ENCODE peak calls at places on chromosomes 11 and 22, in four cellular contexts. A is ascending aorta, J is RWPE1, M is psoas muscle. B is an unnamed sample.

GRCh38 chr11:97269527-97269926 is 879.7 kb downstream of the JRKL start:
- DNase-seq in A (no peak), J (peak), M (no peak), B (no peak)

GRCh38 chr11:1628506-1629325 is 859 bp upstream of the KRTAP5-5 start:
- DNase-seq in A (no peak), M (peak), J (peak), B (peak)

GRCh38 chr11:75588067-75588481 is 26.0 kb downstream of the SERPINH1 start:
- DNase-seq in M (no peak), J (no peak), A (no peak), B (no peak)

GRCh38 chr11:130827697-130828377 is 88.4 kb downstream of the SNX19 start:
- DNase-seq in J (peak), M (peak), A (no peak), B (no peak)

GRCh38 chr11:44928144-44928543 is 22.5 kb downstream of the TP53I11 start:
- DNase-seq in M (no peak), J (no peak), A (no peak), B (no peak)

GRCh38 chr11:83659466-83659865 is 373.3 kb upstream of the CCDC90B start:
- DNase-seq in J (no peak), A (no peak), M (no peak), B (no peak)

GRCh38 chr22:19565921-19566598 is 41.9 kb upstream of the CLDN5 start:
- DNase-seq in J (peak), A (no peak), M (no peak), B (peak)

GRCh38 chr11:130473056-130473794 is 24.8 kb downstream of the ADAMTS15 start:
- DNase-seq in M (no peak), A (no peak), J (no peak), B (no peak)

GRCh38 chr11:126175261-126175885 is 36.1 kb downstream of the RPUSD4 start:
- DNase-seq in M (peak), A (no peak), J (no peak), B (no peak)

GRCh38 chr22:44584256-44584902 is 86.3 kb upstream of the RTL6 start:
- DNase-seq in M (no peak), A (no peak), J (no peak), B (no peak)

GRCh38 chr22:19656541-19657251 is 57.6 kb upstream of the SEPTIN5 start:
- DNase-seq in M (no peak), A (no peak), J (no peak), B (no peak)

GRCh38 chr11:9887492-9887891 is 223.6 kb downstream of the SWAP70 start:
- DNase-seq in M (no peak), A (no peak), J (no peak), B (no peak)
- H3K27ac ChIP-seq in M (peak), A (no peak), J (no peak), B (no peak)

DNA sequence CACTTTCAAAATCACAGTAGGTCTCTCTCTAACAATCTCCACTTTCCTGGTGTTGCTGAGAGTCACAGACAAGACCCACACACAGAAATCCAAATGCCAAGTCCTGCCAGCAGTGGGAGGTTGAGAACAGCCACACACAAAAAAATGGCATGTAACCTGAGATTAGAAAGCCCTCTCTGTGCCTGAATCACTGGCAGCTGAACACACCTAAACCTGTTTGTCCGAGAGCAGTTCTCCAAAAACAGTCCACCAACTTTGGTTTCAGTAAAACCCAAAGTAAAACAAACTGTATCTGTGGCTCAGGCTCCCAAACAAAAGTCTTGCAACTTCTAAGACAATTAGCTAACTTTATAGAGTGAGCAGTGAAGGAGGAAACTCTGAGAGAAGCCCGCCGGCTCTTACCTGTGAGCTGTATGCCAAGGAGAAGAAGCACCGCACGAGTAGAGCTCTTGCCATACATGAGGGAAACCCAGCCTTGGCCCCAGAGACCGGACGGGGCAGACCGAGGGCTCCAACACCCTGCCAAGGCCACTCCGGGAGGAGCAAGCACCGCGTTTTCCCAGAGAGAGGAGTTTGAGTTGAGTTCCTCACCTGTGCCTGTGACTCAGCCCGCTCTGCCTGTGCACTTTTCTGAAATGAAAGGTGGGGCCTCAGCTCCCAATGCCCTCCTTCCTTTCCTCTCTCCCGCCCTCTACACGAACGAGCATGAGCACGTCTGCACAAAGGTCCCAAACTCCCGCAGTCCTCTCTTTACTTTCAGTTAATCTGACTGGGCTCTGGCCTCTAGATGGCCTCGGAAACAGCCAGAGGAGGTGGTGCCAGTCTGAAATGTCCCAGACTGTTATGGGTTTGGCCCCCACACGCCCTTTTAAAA is at the start of gene MPZL2:
- DNase-seq in A (no peak), M (peak), J (peak), B (no peak)
- TF ChIP-seq CTCF in A (no peak), M (no peak), J (peak), B (no peak)

GRCh38 chr22:36445158-36445668 is 36.2 kb downstream of the TXN2 start:
- DNase-seq in A (no peak), M (peak), J (no peak), B (peak)
- H3K27ac ChIP-seq in A (peak), M (no peak), J (no peak), B (peak)

GRCh38 chr22:21712751-21713427 is 22.7 kb downstream of the YPEL1 start:
- DNase-seq in A (no peak), J (peak), M (peak), B (peak)
- TF ChIP-seq CTCF in A (peak), J (peak), M (peak), B (peak)

GRCh38 chr11:67117176-67117575 is 1.9 kb upstream of the KDM2A start:
- DNase-seq in A (no peak), M (no peak), J (no peak), B (no peak)
- H3K27ac ChIP-seq in A (peak), M (peak), J (peak), B (peak)

GRCh38 chr22:23242473-23243001 is 62.2 kb downstream of the BCR start:
- DNase-seq in J (no peak), M (no peak), A (no peak), B (no peak)

GRCh38 chr22:23241562-23242472 is 61.5 kb downstream of the BCR start:
- DNase-seq in J (no peak), M (no peak), A (no peak), B (no peak)

GRCh38 chr22:23238707-23239106 is 58.4 kb downstream of the BCR start:
- DNase-seq in A (no peak), M (no peak), J (no peak), B (no peak)

GRCh38 chr22:23239429-23239828 is 59.1 kb downstream of the BCR start:
- DNase-seq in M (no peak), J (no peak), A (no peak), B (no peak)

DNA sequence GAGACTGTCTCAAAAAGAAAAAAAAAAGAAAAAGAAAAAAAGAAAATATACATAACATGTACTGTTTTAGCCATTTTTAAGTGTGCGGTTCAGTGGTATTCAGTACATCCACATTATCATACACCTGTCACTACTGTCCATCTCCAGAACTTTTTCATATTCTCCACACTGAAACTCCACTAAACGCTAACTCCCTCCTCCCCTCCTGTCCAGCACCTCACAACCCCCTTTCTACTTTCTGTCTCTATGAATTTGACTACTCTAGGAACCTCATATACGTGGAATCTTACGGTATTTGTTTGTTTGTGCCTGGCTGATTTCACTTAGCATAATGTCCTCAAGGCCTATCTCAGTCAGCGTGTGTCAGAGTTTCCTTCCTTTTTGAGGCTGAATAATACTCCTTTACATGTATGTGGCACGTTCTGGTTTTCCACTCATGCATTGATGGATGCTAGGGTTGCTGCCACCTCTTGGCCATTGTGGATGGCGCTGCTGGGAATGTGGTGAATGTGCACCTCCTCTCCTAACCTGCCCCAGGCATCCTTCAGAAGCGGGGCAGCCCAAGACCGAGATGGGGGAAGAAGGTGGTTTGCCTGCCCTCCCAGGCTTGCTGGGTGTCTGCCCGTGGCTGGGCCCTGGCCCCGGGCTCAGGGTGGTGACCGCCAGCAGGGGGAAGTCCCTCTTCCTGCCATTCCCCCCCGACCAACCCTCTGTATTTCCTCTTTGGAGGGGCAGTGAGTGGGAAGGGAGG is 60.5 kb downstream of the BCR start:
- DNase-seq in M (no peak), A (no peak), J (no peak), B (peak)
- TF ChIP-seq CTCF in M (peak), A (no peak), J (no peak), B (no peak)

DNA sequence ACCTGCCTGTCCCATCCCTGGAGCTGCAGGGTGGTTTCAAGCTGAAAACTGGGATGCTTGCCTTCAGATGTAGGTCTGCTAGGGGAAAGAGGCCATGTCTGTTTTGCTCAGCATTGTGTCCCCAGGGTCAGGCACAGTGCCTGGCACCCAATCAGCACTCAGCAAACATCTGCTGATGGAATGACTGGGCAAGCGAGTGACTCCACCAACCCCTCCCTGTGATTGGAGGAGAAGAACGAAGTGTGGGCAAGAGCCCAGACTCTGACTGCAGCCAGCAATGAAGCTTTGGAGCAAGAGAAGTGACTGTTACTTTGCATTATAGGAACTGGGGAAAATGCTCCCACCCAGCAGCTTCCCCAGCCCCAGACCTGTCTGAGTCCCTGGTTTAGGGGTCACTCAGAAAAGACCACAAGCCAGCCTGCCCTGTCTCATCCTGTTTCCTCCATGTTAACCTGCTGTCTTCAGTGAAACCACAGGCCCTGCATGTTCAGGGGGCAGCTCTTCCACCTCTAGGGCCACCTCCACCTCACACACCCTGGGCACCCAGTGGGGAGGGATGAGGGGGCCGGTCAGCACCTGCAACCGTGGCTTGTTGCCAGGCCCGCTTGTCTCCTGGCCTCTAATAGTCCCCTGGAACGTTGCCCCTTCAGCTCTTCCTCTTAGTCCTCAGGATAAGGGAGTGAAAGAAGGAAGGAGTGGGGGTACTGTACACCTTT is 147.4 kb downstream of the TRIM29 start:
- DNase-seq in M (peak), J (no peak), A (no peak), B (no peak)
- H3K27ac ChIP-seq in M (no peak), J (no peak), A (no peak), B (no peak)